ENCODE peak calls at places on chromosomes 5 and 9, in seven cellular contexts. One of them, this sample, is unnamed.

GRCh38 chr5:53091304-53091703 is 18.3 kb downstream of the MOCS2 start:
- DNase-seq in NCI-H345: no peak
- DNase-seq in hepatocyte: no peak
- DNase-seq in GM20000: no peak
- DNase-seq in AG09309: no peak
- DNase-seq in lower leg skin: no peak
- DNase-seq in renal cortical epithelial cell: peak; percentile 77
- DNase-seq in this sample: no peak

GRCh38 chr5:142871056-142871879 is 101.1 kb downstream of the ARHGAP26 start:
- DNase-seq in NCI-H345: no peak
- DNase-seq in hepatocyte: no peak
- DNase-seq in GM20000: no peak
- DNase-seq in lower leg skin: no peak
- DNase-seq in AG09309: no peak
- DNase-seq in renal cortical epithelial cell: no peak
- DNase-seq in this sample: no peak

GRCh38 chr5:28734396-28734795 is 1696.0 kb upstream of the CDH9 start:
- DNase-seq in hepatocyte: no peak
- DNase-seq in GM20000: no peak
- DNase-seq in renal cortical epithelial cell: peak; percentile 6
- DNase-seq in lower leg skin: no peak
- DNase-seq in AG09309: no peak
- DNase-seq in NCI-H345: no peak
- DNase-seq in this sample: no peak

GRCh38 chr5:173001229-173001841 is 17.8 kb downstream of the ATP6V0E1 start:
- DNase-seq in hepatocyte: no peak
- DNase-seq in renal cortical epithelial cell: no peak
- DNase-seq in GM20000: no peak
- DNase-seq in AG09309: no peak
- DNase-seq in lower leg skin: no peak
- DNase-seq in NCI-H345: no peak
- DNase-seq in this sample: no peak

GRCh38 chr5:50969207-50970145 is 303.0 kb downstream of the PARP8 start:
- DNase-seq in hepatocyte: peak; percentile 14
- DNase-seq in AG09309: no peak
- DNase-seq in GM20000: no peak
- DNase-seq in renal cortical epithelial cell: no peak
- DNase-seq in NCI-H345: peak; percentile 83
- DNase-seq in lower leg skin: no peak
- DNase-seq in this sample: peak; percentile 55

GRCh38 chr5:172770374-172770674 is 671 bp downstream of the DUSP1 start:
- DNase-seq in lower leg skin: no peak
- DNase-seq in GM20000: no peak
- DNase-seq in renal cortical epithelial cell: no peak
- DNase-seq in AG09309: no peak
- DNase-seq in NCI-H345: no peak
- DNase-seq in hepatocyte: no peak
- DNase-seq in this sample: no peak

GRCh38 chr5:34483442-34484033 is 172.6 kb upstream of the RAI14 start:
- DNase-seq in GM20000: no peak
- DNase-seq in AG09309: no peak
- DNase-seq in lower leg skin: no peak
- DNase-seq in NCI-H345: peak; percentile 90
- DNase-seq in hepatocyte: no peak
- DNase-seq in renal cortical epithelial cell: no peak
- DNase-seq in this sample: no peak

GRCh38 chr5:78726003-78726402 is 77.4 kb upstream of the LHFPL2 start:
- DNase-seq in AG09309: no peak
- DNase-seq in hepatocyte: no peak
- DNase-seq in NCI-H345: no peak
- DNase-seq in lower leg skin: no peak
- DNase-seq in GM20000: no peak
- DNase-seq in renal cortical epithelial cell: no peak
- DNase-seq in this sample: no peak

GRCh38 chr9:2838356-2838983 is 5.4 kb downstream of the PUM3 start:
- DNase-seq in lower leg skin: no peak
- DNase-seq in NCI-H345: peak; percentile 35
- DNase-seq in GM20000: no peak
- DNase-seq in AG09309: no peak
- DNase-seq in renal cortical epithelial cell: peak; percentile 16
- DNase-seq in hepatocyte: no peak
- DNase-seq in this sample: no peak

GRCh38 chr9:20561542-20561941 is 60.8 kb downstream of the MLLT3 start:
- DNase-seq in hepatocyte: no peak
- DNase-seq in renal cortical epithelial cell: no peak
- DNase-seq in NCI-H345: no peak
- DNase-seq in lower leg skin: no peak
- DNase-seq in GM20000: no peak
- DNase-seq in AG09309: no peak
- DNase-seq in this sample: no peak

GRCh38 chr5:24365406-24365805 is 279.4 kb downstream of the CDH10 start:
- DNase-seq in hepatocyte: no peak
- DNase-seq in renal cortical epithelial cell: peak; percentile 56
- DNase-seq in AG09309: no peak
- DNase-seq in GM20000: no peak
- DNase-seq in NCI-H345: no peak
- DNase-seq in lower leg skin: no peak
- DNase-seq in this sample: no peak

GRCh38 chr5:144237851-144238250 is 67.2 kb downstream of the KCTD16 start:
- DNase-seq in hepatocyte: no peak
- DNase-seq in NCI-H345: no peak
- DNase-seq in lower leg skin: no peak
- DNase-seq in AG09309: peak; percentile 28
- DNase-seq in renal cortical epithelial cell: no peak
- DNase-seq in GM20000: no peak
- DNase-seq in this sample: no peak

GRCh38 chr5:149776376-149777305 is 46.5 kb downstream of the PPARGC1B start:
- DNase-seq in hepatocyte: no peak
- DNase-seq in AG09309: no peak
- DNase-seq in GM20000: no peak
- DNase-seq in NCI-H345: no peak
- DNase-seq in lower leg skin: no peak
- DNase-seq in renal cortical epithelial cell: no peak
- DNase-seq in this sample: no peak

GRCh38 chr5:133612021-133612860 is at the start of gene FSTL4:
- DNase-seq in GM20000: peak; percentile 48
- DNase-seq in renal cortical epithelial cell: no peak
- DNase-seq in NCI-H345: peak; percentile 81
- DNase-seq in AG09309: no peak
- DNase-seq in lower leg skin: no peak
- DNase-seq in hepatocyte: peak; percentile 68
- DNase-seq in this sample: peak; percentile 75

GRCh38 chr5:123696948-123697347 is 185.0 kb downstream of the CSNK1G3 start:
- DNase-seq in GM20000: no peak
- DNase-seq in hepatocyte: no peak
- DNase-seq in NCI-H345: peak; percentile 4
- DNase-seq in AG09309: no peak
- DNase-seq in lower leg skin: no peak
- DNase-seq in renal cortical epithelial cell: peak; percentile 43
- DNase-seq in this sample: no peak

GRCh38 chr5:75053286-75054109 is 1.1 kb upstream of the GCNT4 start:
- DNase-seq in hepatocyte: peak; percentile 88
- DNase-seq in GM20000: peak; percentile 51
- DNase-seq in renal cortical epithelial cell: peak; percentile 66
- DNase-seq in AG09309: peak; percentile 41
- DNase-seq in NCI-H345: peak; percentile 11
- DNase-seq in lower leg skin: peak; percentile 42
- DNase-seq in this sample: peak; percentile 82

This sample was measured in D341Med.